ENCODE peak calls at places on chromosome 2, in four cellular contexts. U, K, H and R are unnamed samples.

GRCh38 chr2:24515335-24515734 is 24.3 kb downstream of the NCOA1 start:
- DNase-seq in U (no peak), K (no peak), H (peak; percentile 56), R (no peak)

GRCh38 chr2:24317491-24317920 is 42.8 kb downstream of the ITSN2 start:
- DNase-seq in U (no peak), K (peak; percentile 32), H (peak; percentile 39), R (peak; percentile 47)

GRCh38 chr2:174929786-174930185 is 75.4 kb downstream of the CHN1 start:
- DNase-seq in U (no peak), K (no peak), H (no peak), R (no peak)

GRCh38 chr2:25088817-25089485 is 47.1 kb downstream of the EFR3B start:
- DNase-seq in U (no peak), K (no peak), H (no peak), R (peak; percentile 37)

GRCh38 chr2:178404380-178404767 is 46.6 kb downstream of the PRKRA start:
- DNase-seq in U (peak; percentile 55), K (no peak), H (no peak), R (peak; percentile 94)

GRCh38 chr2:15486770-15487169 is 74.4 kb downstream of the NBAS start:
- DNase-seq in U (no peak), K (no peak), H (no peak), R (no peak)

GRCh38 chr2:72781500-72781899 is 44.3 kb downstream of the EXOC6B start:
- DNase-seq in U (no peak), K (peak; percentile 38), H (no peak), R (no peak)

GRCh38 chr2:236549165-236549564 is 20.5 kb upstream of the ACKR3 start:
- DNase-seq in U (no peak), K (no peak), H (no peak), R (no peak)

GRCh38 chr2:29281585-29281984 is 166.4 kb downstream of the CLIP4 start:
- DNase-seq in U (no peak), K (peak; percentile 96), H (peak; percentile 62), R (peak; percentile 83)

GRCh38 chr2:237278593-237278992 is 135.4 kb downstream of the COL6A3 start:
- DNase-seq in U (no peak), K (no peak), H (peak; percentile 86), R (no peak)

GRCh38 chr2:285506-285905 is 2.4 kb downstream of the ALKAL2 start:
- DNase-seq in U (no peak), K (no peak), H (no peak), R (no peak)

GRCh38 chr2:16756831-16757644 is 91.4 kb upstream of the CYRIA start:
- DNase-seq in U (peak; percentile 41), K (peak; percentile 85), H (peak; percentile 81), R (peak; percentile 83)

GRCh38 chr2:237214963-237215362 is 129.3 kb downstream of the COPS8 start:
- DNase-seq in U (no peak), K (no peak), H (no peak), R (no peak)

GRCh38 chr2:228627510-228627909 is 446.0 kb upstream of the SPHKAP start:
- DNase-seq in U (no peak), K (no peak), H (no peak), R (no peak)

GRCh38 chr2:228629251-228629650 is 447.8 kb upstream of the SPHKAP start:
- DNase-seq in U (no peak), K (no peak), H (no peak), R (no peak)

GRCh38 chr2:228628682-228629081 is 447.2 kb upstream of the SPHKAP start:
- DNase-seq in U (no peak), K (no peak), H (no peak), R (peak; percentile 10)

GRCh38 chr2:228630786-228631185 is 449.3 kb upstream of the SPHKAP start:
- DNase-seq in U (no peak), K (no peak), H (no peak), R (no peak)
- H3K27ac ChIP-seq in U (no peak overlapping the region), K (no peak overlapping the region), H (no peak overlapping the region), R (no peak overlapping the region)

GRCh38 chr2:10798783-10799182 is 13.8 kb downstream of the PDIA6 start:
- DNase-seq in U (no peak), K (peak; percentile 46), H (no peak), R (no peak)
- H3K36me3 ChIP-seq in U (peaks cover 21% of the 10 kb centered on the region), K (peaks cover 77% of the 10 kb centered on the region), H (peaks cover 34% of the 10 kb centered on the region), R (peaks cover 60% of the 10 kb centered on the region)

GRCh38 chr2:98701230-98701629 is 29.7 kb downstream of the MGAT4A start:
- DNase-seq in U (no peak), K (no peak), H (no peak), R (no peak)
- H3K4me3 ChIP-seq in U (no peak overlapping the region), K (no peak overlapping the region), H (no peak overlapping the region), R (no peak overlapping the region)

GRCh38 chr2:231592636-231593145 is at the start of gene TEX44:
- DNase-seq in U (no peak), K (no peak), H (no peak), R (no peak)

GRCh38 chr2:231600619-231601355 is 8.1 kb downstream of the TEX44 start:
- DNase-seq in U (no peak), K (no peak), H (no peak), R (peak; percentile 64)

GRCh38 chr2:231593666-231594065 is 1.0 kb downstream of the TEX44 start:
- DNase-seq in U (no peak), K (no peak), H (no peak), R (no peak)

GRCh38 chr2:231597627-231598026 is 5.0 kb downstream of the TEX44 start:
- DNase-seq in U (no peak), K (no peak), H (no peak), R (no peak)

GRCh38 chr2:231597014-231597611 is 4.4 kb downstream of the TEX44 start:
- DNase-seq in U (no peak), K (no peak), H (no peak), R (no peak)
- H3K27ac ChIP-seq in U (no peak overlapping the region), K (no peak overlapping the region), H (no peak overlapping the region), R (no peak overlapping the region)

GRCh38 chr2:9532421-9532820 is 23.2 kb downstream of the ADAM17 start:
- DNase-seq in U (no peak), K (no peak), H (no peak), R (peak; percentile 22)
- H3K36me3 ChIP-seq in U (peaks cover 12% of the 10 kb centered on the region), K (peaks cover 33% of the 10 kb centered on the region), H (peaks cover 4% of the 10 kb centered on the region), R (peaks cover 19% of the 10 kb centered on the region)

GRCh38 chr2:212540356-212540755 is 1.8 kb upstream of the ERBB4 start:
- DNase-seq in U (no peak), K (no peak), H (no peak), R (peak; percentile 17)

GRCh38 chr2:212537311-212538155 is 1.1 kb downstream of the ERBB4 start:
- DNase-seq in U (no peak), K (peak; percentile 54), H (peak; percentile 27), R (peak; percentile 11)

GRCh38 chr2:212536385-212537310 is 2.0 kb downstream of the ERBB4 start:
- DNase-seq in U (no peak), K (peak; percentile 87), H (no peak), R (peak; percentile 79)

GRCh38 chr2:212538156-212539144 is at the start of gene ERBB4:
- DNase-seq in U (no peak), K (peak; percentile 66), H (peak; percentile 15), R (peak; percentile 31)

DNA sequence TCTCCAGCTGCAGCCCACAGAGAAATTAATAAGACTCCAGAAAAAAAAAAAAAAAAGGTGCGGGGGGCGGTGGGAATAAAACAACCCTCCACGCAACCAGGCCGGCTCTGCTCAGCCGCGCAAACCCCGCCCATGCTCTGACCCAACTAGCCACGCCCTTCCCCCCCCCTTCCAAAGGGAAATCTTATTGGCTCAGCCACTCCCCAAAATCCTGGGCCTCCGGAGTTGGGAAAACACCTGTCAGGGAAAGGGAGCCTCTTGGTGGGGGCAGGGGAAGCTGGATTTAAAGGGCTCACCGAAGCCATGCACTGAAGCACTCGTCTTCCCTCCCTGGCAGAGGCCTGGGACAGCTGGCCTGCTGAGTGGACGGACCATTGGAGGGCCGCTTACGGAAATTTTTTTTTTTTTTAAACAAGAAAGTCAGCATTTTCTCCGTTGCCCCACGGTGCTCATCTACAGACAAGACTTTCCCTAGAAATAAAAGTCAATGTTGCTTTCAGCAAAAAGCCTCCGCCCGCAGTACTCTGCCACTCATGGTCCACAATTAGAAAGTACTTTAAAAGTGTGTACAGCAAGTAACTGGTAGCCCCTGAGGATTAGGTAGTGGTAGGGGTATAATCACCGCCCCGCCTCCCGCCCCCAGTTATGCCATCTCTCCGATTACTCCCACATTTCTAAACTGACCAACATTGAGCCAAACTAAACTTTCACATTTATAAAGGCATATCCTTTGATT is 711 bp upstream of the ERBB4 start:
- DNase-seq in U (no peak), K (peak; percentile 83), H (peak; percentile 36), R (peak; percentile 83)
- H3K4me3 ChIP-seq in U (peak overlapping the region; percentile 45), K (peak overlapping the region; percentile 95), H (no peak overlapping the region), R (peak overlapping the region; percentile 63)

DNA sequence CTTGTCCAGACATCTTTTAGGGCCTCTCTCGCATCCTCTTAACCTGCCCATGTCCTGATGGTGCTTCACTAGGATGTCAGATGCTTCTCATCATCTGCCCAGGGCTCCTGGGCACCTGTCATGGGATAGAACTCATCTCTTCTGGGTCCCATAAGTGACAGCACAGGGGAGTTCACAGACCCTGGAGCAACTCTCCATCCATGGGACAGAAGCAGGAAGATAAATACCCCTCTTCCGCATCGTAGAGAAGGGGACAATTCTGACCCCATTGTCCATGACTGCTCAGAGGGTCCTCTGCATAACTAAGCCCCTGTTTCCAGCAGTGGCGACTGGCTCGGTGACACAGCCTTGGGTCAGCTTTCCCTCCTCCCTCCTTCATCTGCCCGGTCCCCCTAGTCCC is 82.3 kb downstream of the TWIST2 start:
- DNase-seq in U (no peak), K (no peak), H (no peak), R (no peak)
- H3K27ac ChIP-seq in U (no peak overlapping the region), K (no peak overlapping the region), H (peak overlapping the region; percentile 6), R (no peak overlapping the region)

DNA sequence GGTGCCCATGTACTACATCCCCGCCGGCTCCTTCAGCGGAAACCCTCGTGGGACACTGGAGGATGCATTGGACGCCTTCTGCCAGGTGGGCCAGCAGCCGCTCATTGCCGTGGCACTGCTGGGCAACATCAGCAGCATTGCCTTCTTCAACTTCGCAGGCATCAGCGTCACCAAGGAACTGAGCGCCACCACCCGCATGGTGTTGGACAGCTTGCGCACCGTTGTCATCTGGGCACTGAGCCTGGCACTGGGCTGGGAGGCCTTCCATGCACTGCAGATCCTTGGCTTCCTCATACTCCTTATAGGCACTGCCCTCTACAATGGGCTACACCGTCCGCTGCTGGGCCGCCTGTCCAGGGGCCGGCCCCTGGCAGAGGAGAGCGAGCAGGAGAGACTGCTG is 7.8 kb upstream of the CENPA start:
- DNase-seq in U (no peak), K (no peak), H (no peak), R (no peak)
- H3K36me3 ChIP-seq in U (peaks cover 5% of the 10 kb centered on the region), K (peaks cover 18% of the 10 kb centered on the region), H (peaks cover 71% of the 10 kb centered on the region), R (peaks cover 37% of the 10 kb centered on the region)